ENCODE peak calls at places on chromosomes 4 and X, in eight cellular contexts. G is uterus, O is Peyer's patch, N is right lobe of liver, M is upper lobe of left lung, C is GM12892, U is A549, X is ovary. D is an unnamed sample.

GRCh38 chr4:4606321-4606720 is 64.5 kb upstream of the STX18 start:
- DNase-seq in G (no peak), O (no peak), N (no peak), M (no peak), C (no peak), U (peak), X (no peak), D (peak)

GRCh38 chrX:9644335-9644734 is 121.3 kb downstream of the GPR143 start:
- DNase-seq in G (peak), O (no peak), N (no peak), M (no peak), C (no peak), U (no peak), X (no peak), D (no peak)

GRCh38 chr4:181933471-181933870 is 309.7 kb upstream of the TENM3 start:
- DNase-seq in G (no peak), O (no peak), N (no peak), M (no peak), C (no peak), U (no peak), X (no peak), D (no peak)

GRCh38 chr4:112668131-112668530 is 31.2 kb downstream of the LARP7 start:
- DNase-seq in G (no peak), O (no peak), N (no peak), M (no peak), C (no peak), U (no peak), X (no peak), D (no peak)

GRCh38 chrX:154717824-154718223 is 33.1 kb downstream of the GAB3 start:
- DNase-seq in G (no peak), O (peak), N (no peak), M (no peak), C (no peak), U (no peak), X (no peak), D (no peak)

GRCh38 chr4:36196145-36196925 is 48.0 kb downstream of the ARAP2 start:
- DNase-seq in G (no peak), O (no peak), N (no peak), M (no peak), C (no peak), U (no peak), X (no peak), D (no peak)

GRCh38 chr4:144655491-144655890 is 9.5 kb downstream of the HHIP start:
- DNase-seq in G (no peak), O (no peak), N (no peak), M (no peak), C (no peak), U (no peak), X (no peak), D (no peak)

GRCh38 chrX:11597479-11597878 is 68.2 kb downstream of the ARHGAP6 start:
- DNase-seq in G (no peak), O (no peak), N (no peak), M (no peak), C (no peak), U (no peak), X (no peak), D (no peak)

GRCh38 chr4:151797131-151797530 is 36.3 kb upstream of the GATB start:
- DNase-seq in G (no peak), O (peak), N (peak), M (no peak), C (no peak), U (peak), X (no peak), D (no peak)

GRCh38 chrX:41600266-41600665 is 88.5 kb upstream of the GPR34 start:
- DNase-seq in G (no peak), O (no peak), N (no peak), M (no peak), C (no peak), U (no peak), X (no peak), D (no peak)

GRCh38 chr4:73998040-73999011 is at the start of gene CXCL5:
- DNase-seq in G (no peak), O (no peak), N (peak), M (peak), C (no peak), U (peak), X (no peak), D (no peak)

GRCh38 chrX:123859828-123860505 is at the start of gene XIAP:
- DNase-seq in G (peak), O (peak), N (peak), M (peak), C (peak), U (peak), X (peak), D (peak)
- TF ChIP-seq POLR2A in G (no peak), O (peak), N (peak), M (peak), C (peak), U (peak), X (peak), D (peak)

GRCh38 chrX:151973851-151974335 is 583 bp downstream of the GABRE start:
- DNase-seq in G (peak), O (peak), N (peak), M (peak), C (no peak), U (no peak), X (no peak), D (peak)

GRCh38 chrX:151975736-151976275 is 1.3 kb upstream of the GABRE start:
- DNase-seq in G (no peak), O (no peak), N (no peak), M (no peak), C (no peak), U (no peak), X (no peak), D (no peak)

GRCh38 chrX:151973262-151973661 is 1.2 kb downstream of the GABRE start:
- DNase-seq in G (no peak), O (no peak), N (no peak), M (no peak), C (no peak), U (no peak), X (no peak), D (no peak)

GRCh38 chrX:151975228-151975593 is 735 bp upstream of the GABRE start:
- DNase-seq in G (no peak), O (no peak), N (no peak), M (no peak), C (no peak), U (no peak), X (no peak), D (no peak)

DNA sequence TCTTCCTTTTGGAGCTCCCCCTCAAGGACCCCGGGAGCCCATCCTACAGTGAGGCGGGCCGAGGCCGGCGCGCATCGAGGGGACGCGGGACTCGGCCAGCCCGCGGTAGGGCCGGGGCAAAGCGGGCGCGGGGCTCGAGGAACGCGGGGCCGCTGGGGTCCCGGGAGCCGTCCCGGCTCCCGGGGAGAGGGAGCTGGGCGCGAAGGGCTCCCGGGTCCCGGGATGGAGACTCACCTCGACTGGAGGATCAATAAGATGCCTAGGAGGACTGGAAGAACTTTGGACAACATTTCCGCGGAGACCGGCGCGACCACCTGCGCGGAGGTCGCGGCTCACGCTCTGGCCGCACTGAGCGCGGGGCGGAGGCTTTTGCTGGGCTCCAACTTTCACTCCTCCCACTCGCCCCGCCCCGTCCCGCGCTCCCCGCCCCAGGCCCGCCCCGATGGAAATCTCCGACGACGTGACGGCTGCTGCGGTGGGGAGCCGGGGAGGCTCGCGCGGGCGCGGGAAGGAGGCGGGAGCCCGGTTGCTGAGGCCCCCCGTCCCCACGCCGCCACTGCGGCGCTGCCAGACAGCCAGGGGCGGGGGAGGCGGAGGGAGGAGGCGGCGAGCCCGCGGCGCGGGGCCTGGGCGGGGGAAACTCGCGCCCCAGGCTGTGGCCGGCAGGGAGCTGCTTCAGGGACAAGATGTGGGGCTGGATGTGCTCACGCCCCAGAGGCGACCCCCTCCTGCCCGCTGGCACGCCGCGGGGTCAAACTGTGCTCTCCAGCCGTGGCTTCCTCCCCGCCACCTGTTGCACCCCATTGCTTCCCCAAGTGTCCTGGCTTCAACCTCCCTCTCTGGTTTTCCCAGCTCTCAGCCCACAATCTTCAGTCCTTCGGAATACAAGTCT is at the start of gene GABRE:
- DNase-seq in G (peak), O (peak), N (peak), M (peak), C (no peak), U (peak), X (peak), D (no peak)
- TF ChIP-seq POLR2A in G (peak), O (peak), N (peak), M (no peak), C (no peak), U (peak), X (no peak), D (peak)

GRCh38 chr4:148235809-148236208 is 206.4 kb downstream of the NR3C2 start:
- DNase-seq in G (no peak), O (no peak), N (no peak), M (no peak), C (no peak), U (no peak), X (no peak), D (no peak)
- TF ChIP-seq POLR2A in G (no peak), O (no peak), N (no peak), M (no peak), C (no peak), U (no peak), X (no peak), D (no peak)

GRCh38 chr4:10098770-10099139 is 17.8 kb downstream of the WDR1 start:
- DNase-seq in G (no peak), O (no peak), N (no peak), M (no peak), C (no peak), U (no peak), X (no peak), D (no peak)
- TF ChIP-seq POLR2A in G (no peak), O (no peak), N (no peak), M (no peak), C (peak), U (no peak), X (no peak), D (no peak)

GRCh38 chr4:75724867-75725724 is 719 bp downstream of the USO1 start:
- DNase-seq in G (peak), O (peak), N (peak), M (peak), C (peak), U (peak), X (peak), D (peak)
- TF ChIP-seq POLR2A in G (no peak), O (no peak), N (no peak), M (no peak), C (no peak), U (peak), X (no peak), D (peak)

D was measured in H54.